ENCODE peak calls at places on chromosomes 12 and 14, in ten cellular contexts. L is ovary, S is K562, M is transverse colon, H is H1, X is upper lobe of left lung, T is HepG2, R is suprapubic skin, U is sigmoid colon, B is GM12878. K is an unnamed sample. For H3K27me3, the result is how much of the 10 kb centered on the place peaks cover.

GRCh38 chr12:106226884-106227640 is 20.8 kb downstream of the CKAP4 start:
- DNase-seq in T (peak), H (no peak), M (no peak), X (peak), U (no peak), S (peak), L (no peak), B (no peak), R (no peak), K (no peak)

GRCh38 chr12:116466536-116466935 is 92.6 kb upstream of the MAP1LC3B2 start:
- DNase-seq in B (no peak), H (no peak), T (no peak), M (no peak), X (no peak), U (no peak), S (no peak), L (no peak), R (no peak), K (no peak)

GRCh38 chr12:49838973-49839633 is 3.8 kb downstream of the BCDIN3D start:
- DNase-seq in X (no peak), M (no peak), T (peak), R (no peak), L (no peak), H (no peak), B (no peak), S (peak), U (no peak), K (no peak)

GRCh38 chr12:23484238-23484637 is 465.2 kb downstream of the SOX5 start:
- DNase-seq in L (no peak), S (no peak), B (no peak), M (no peak), U (no peak), R (no peak), H (no peak), X (no peak), T (no peak), K (no peak)

GRCh38 chr12:26014085-26014484 is 55.6 kb downstream of the RASSF8 start:
- DNase-seq in U (no peak), T (no peak), S (no peak), X (no peak), R (no peak), B (no peak), H (no peak), L (no peak), M (no peak), K (no peak)

GRCh38 chr14:82776958-82777357 is 1243.3 kb upstream of the SEL1L start:
- DNase-seq in S (no peak), T (no peak), B (no peak), X (no peak), L (no peak), U (no peak), H (no peak), M (no peak), R (no peak), K (no peak)

GRCh38 chr12:24947541-24948451 is 1.1 kb downstream of the BCAT1 start:
- DNase-seq in H (no peak), S (no peak), X (no peak), B (no peak), M (no peak), R (no peak), T (no peak), L (no peak), U (no peak), K (no peak)

GRCh38 chr14:34718750-34719304 is 4.4 kb upstream of the CFL2 start:
- DNase-seq in S (no peak), M (no peak), U (no peak), R (no peak), X (no peak), L (no peak), H (no peak), T (no peak), B (no peak), K (no peak)

GRCh38 chr14:64756712-64757111 is 52.5 kb downstream of the PLEKHG3 start:
- DNase-seq in M (no peak), R (no peak), L (no peak), U (no peak), S (no peak), H (no peak), X (no peak), T (no peak), B (no peak), K (no peak)

GRCh38 chr14:96683575-96684289 is 113.5 kb upstream of the VRK1 start:
- DNase-seq in U (no peak), M (no peak), R (no peak), H (no peak), B (no peak), T (no peak), X (no peak), S (no peak), L (no peak), K (no peak)

GRCh38 chr14:90963343-90963742 is 97.1 kb downstream of the RPS6KA5 start:
- DNase-seq in L (no peak), S (no peak), X (no peak), R (no peak), M (no peak), B (no peak), T (no peak), H (no peak), U (no peak), K (no peak)

GRCh38 chr12:13171921-13172859 is 24.3 kb upstream of the EMP1 start:
- DNase-seq in B (no peak), U (no peak), H (no peak), L (no peak), X (no peak), S (no peak), T (no peak), M (peak), R (peak), K (no peak)

GRCh38 chr14:34794217-34794616 is 79.8 kb upstream of the CFL2 start:
- DNase-seq in X (no peak), L (no peak), R (no peak), T (no peak), M (no peak), S (no peak), B (no peak), U (no peak), H (no peak), K (no peak)

GRCh38 chr14:77212933-77213656 is 31.5 kb downstream of the TMEM63C start:
- DNase-seq in M (peak), S (peak), L (no peak), H (peak), B (no peak), U (no peak), R (no peak), X (peak), T (peak), K (peak)

GRCh38 chr12:2664721-2665577 is 129.8 kb upstream of the FKBP4 start:
- DNase-seq in U (peak), B (no peak), T (no peak), M (no peak), L (no peak), X (no peak), H (no peak), S (no peak), R (no peak), K (no peak)

GRCh38 chr14:91252901-91253794 is 8.6 kb upstream of the GPR68 start:
- DNase-seq in X (peak), B (no peak), U (no peak), H (no peak), S (peak), T (no peak), M (peak), R (no peak), L (peak), K (peak)

GRCh38 chr12:19553177-19553576 is 113.9 kb downstream of the AEBP2 start:
- DNase-seq in L (no peak), R (no peak), X (no peak), B (no peak), U (no peak), M (no peak), T (no peak), H (no peak), S (no peak), K (no peak)

GRCh38 chr12:109387425-109388166 is 39.9 kb downstream of the MYO1H start:
- DNase-seq in S (peak), U (no peak), M (no peak), X (no peak), L (no peak), T (peak), B (no peak), R (peak), H (no peak), K (no peak)

GRCh38 chr12:94841171-94841570 is 162.3 kb downstream of the NDUFA12 start:
- DNase-seq in L (no peak), T (no peak), S (no peak), H (no peak), M (no peak), R (no peak), U (peak), B (no peak), X (no peak), K (no peak)

GRCh38 chr12:113057565-113058485 is 1.3 kb downstream of the DTX1 start:
- DNase-seq in X (no peak), U (no peak), M (no peak), H (no peak), T (no peak), B (no peak), L (no peak), R (no peak), S (no peak), K (no peak)

GRCh38 chr12:1216560-1216959 is 225.5 kb downstream of the ERC1 start:
- DNase-seq in B (no peak), M (no peak), H (no peak), S (no peak), T (no peak), R (no peak), L (no peak), X (no peak), U (no peak), K (no peak)
- H3K27me3 ChIP-seq in B (under half), M (under half), H (under half), S (under half), T (under half), R (under half), L (under half), X (under half), U (under half), K (under half)

DNA sequence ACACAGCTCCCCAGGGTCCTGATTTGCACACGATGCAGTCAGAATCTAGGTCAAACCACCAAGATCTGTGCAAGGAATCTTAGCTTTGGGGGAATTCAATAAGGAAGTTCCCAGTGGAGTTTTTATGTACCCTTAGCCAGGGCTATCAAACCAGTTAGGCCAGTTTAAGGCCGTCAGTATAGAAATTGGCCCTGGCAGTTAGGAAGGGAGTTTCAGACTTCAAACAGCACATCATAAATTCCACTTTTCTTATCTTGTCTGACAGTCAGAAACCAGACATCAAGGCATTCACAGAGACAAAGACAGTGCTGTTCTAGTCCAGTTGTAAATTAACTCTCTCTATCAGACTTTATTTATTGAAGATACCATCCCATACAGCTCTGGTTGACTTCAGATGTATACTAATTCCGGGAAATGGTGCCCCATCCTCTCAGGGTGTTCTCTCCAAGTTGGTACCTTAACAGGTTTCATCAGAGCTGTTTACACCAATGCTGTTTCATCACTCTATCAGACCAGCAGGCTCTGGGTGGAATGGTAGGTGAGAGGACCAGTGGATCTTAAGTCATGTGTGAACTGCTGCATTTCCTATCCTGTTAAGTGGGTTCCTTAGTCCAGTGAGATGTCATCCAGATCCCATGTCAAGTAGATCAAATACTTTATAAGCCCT is 157.4 kb upstream of the ATF7IP start:
- DNase-seq in U (no peak), T (peak), B (no peak), M (peak), X (peak), H (no peak), R (no peak), S (no peak), L (no peak), K (peak)
- H3K4me3 ChIP-seq in U (no peak), T (no peak), B (no peak), M (no peak), X (no peak), H (no peak), R (no peak), S (no peak), L (no peak), K (no peak)

DNA sequence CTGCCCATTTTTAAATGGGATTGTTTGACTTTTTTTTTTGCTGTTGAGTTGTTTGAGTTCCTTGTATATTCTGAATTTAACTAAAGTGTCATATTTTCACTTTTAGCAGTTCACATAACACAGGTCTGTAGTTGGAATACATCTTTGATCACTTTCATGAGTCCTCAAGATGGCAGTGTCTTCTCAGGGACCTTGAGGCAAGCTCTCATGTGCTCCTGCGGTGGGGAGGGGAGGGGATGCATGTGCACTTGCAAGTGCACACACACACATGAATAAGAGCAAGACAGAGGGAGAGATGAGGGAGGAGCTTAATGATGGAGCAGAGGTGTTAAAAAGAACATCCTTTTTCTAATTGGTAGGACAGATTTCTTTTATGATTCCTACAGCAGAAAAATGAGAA is 291.4 kb upstream of the OR4E1 start:
- DNase-seq in H (no peak), R (no peak), S (no peak), X (no peak), U (no peak), L (no peak), M (no peak), T (no peak), B (no peak), K (no peak)
- TF ChIP-seq EP300 in H (no peak), R (no peak), S (no peak), X (no peak), U (no peak), L (no peak), M (no peak), T (no peak), B (no peak), K (no peak)

GRCh38 chr12:53971686-53972085 is 1.2 kb upstream of the HOXC11 start:
- DNase-seq in L (no peak), M (no peak), U (no peak), T (no peak), S (no peak), X (no peak), R (no peak), B (no peak), H (no peak), K (no peak)
- H3K27me3 ChIP-seq in L (under half), M (half or more), U (half or more), T (half or more), S (half or more), X (half or more), R (half or more), B (under half), H (half or more), K (half or more)

GRCh38 chr12:91367234-91367849 is 184.7 kb upstream of the DCN start:
- DNase-seq in U (no peak), S (peak), H (no peak), L (no peak), X (no peak), B (no peak), M (no peak), T (peak), R (no peak), K (no peak)
- H3K4me3 ChIP-seq in U (no peak), S (no peak), H (no peak), L (no peak), X (no peak), B (no peak), M (no peak), T (no peak), R (no peak), K (no peak)

DNA sequence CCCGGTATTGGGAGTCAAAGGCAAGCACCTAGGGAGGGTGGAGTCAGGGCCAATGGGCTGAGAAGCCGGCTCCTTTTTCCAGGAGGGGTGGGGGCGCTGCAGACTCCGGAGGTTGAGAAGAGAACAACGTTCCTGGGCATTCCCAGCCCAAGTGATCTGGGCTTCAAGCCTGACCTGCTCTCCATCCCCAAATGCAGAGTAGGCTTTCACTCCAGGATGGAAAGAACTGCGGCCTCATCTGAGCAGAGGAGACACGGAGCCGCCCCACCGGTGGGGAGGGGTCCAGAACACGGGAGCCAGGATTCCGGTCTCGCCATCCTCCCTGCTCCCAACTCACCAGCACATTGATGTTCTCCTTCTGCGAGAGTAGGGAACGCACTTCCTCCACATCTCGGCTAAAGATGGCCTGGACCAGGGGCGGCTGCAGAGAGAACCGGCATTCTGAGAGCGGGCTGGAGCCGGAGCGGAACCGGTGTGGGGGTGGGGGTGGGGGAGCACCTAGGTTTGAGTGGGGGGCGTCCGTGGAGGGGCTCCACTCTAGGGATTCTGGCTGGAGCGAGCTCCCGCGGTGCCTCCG is 605 bp downstream of the ANKRD52 start:
- DNase-seq in M (no peak), T (peak), L (no peak), U (no peak), B (no peak), S (peak), R (no peak), X (peak), H (no peak), K (no peak)
- TF ChIP-seq EP300 in M (no peak), T (no peak), L (no peak), U (no peak), B (no peak), S (no peak), R (no peak), X (no peak), H (no peak), K (no peak)